ENCODE peak calls at places on chromosomes 7 and 10, in four cellular contexts. One of them, this sample, is unnamed.
A peak's percentile ranks its signal among the peaks of the same experiment; 100 is the strongest.

GRCh38 chr7:98470131-98470985 is 69.5 kb upstream of the BAIAP2L1 start:
- DNase-seq in choroid plexus epithelial cell: no peak
- DNase-seq in AG04449: no peak
- DNase-seq in cardiac muscle cell: peak; percentile 80
- DNase-seq in this sample: no peak

GRCh38 chr7:1956141-1956540 is 276.6 kb downstream of the MAD1L1 start:
- DNase-seq in choroid plexus epithelial cell: no peak
- DNase-seq in AG04449: no peak
- DNase-seq in cardiac muscle cell: no peak
- DNase-seq in this sample: no peak

GRCh38 chr10:124022066-124022465 is 71.3 kb downstream of the CHST15 start:
- DNase-seq in choroid plexus epithelial cell: peak; percentile 41
- DNase-seq in AG04449: no peak
- DNase-seq in cardiac muscle cell: no peak
- DNase-seq in this sample: no peak

GRCh38 chr10:70885485-70885884 is 2.9 kb downstream of the PCBD1 start:
- DNase-seq in choroid plexus epithelial cell: no peak
- DNase-seq in AG04449: no peak
- DNase-seq in cardiac muscle cell: no peak
- DNase-seq in this sample: no peak

GRCh38 chr10:119346063-119346835 is 138.9 kb downstream of the GRK5 start:
- DNase-seq in choroid plexus epithelial cell: peak; percentile 30
- DNase-seq in AG04449: no peak
- DNase-seq in cardiac muscle cell: no peak
- DNase-seq in this sample: no peak

GRCh38 chr7:110065112-110065511 is 1025.8 kb upstream of the LRRN3 start:
- DNase-seq in choroid plexus epithelial cell: no peak
- DNase-seq in AG04449: no peak
- DNase-seq in cardiac muscle cell: no peak
- DNase-seq in this sample: no peak

GRCh38 chr10:70114902-70115301 is 17.7 kb downstream of the AIFM2 start:
- DNase-seq in choroid plexus epithelial cell: no peak
- DNase-seq in AG04449: no peak
- DNase-seq in cardiac muscle cell: no peak
- DNase-seq in this sample: no peak

GRCh38 chr10:5089869-5090268 is 4.3 kb upstream of the AKR1C3 start:
- DNase-seq in choroid plexus epithelial cell: peak; percentile 58
- DNase-seq in AG04449: no peak
- DNase-seq in cardiac muscle cell: no peak
- DNase-seq in this sample: no peak

GRCh38 chr7:131249003-131249402 is 78.7 kb upstream of the MKLN1 start:
- DNase-seq in choroid plexus epithelial cell: peak; percentile 97
- DNase-seq in AG04449: peak; percentile 90
- DNase-seq in cardiac muscle cell: no peak
- DNase-seq in this sample: peak; percentile 90

GRCh38 chr10:129096340-129096984 is 370.6 kb upstream of the MGMT start:
- DNase-seq in choroid plexus epithelial cell: peak; percentile 93
- DNase-seq in AG04449: no peak
- DNase-seq in cardiac muscle cell: no peak
- DNase-seq in this sample: no peak

GRCh38 chr10:79982861-79983260 is 34.0 kb upstream of the SFTPD start:
- DNase-seq in choroid plexus epithelial cell: no peak
- DNase-seq in AG04449: no peak
- DNase-seq in cardiac muscle cell: no peak
- DNase-seq in this sample: no peak

GRCh38 chr10:42753507-42754154 is 29.0 kb upstream of the BMS1 start:
- DNase-seq in choroid plexus epithelial cell: no peak
- DNase-seq in AG04449: no peak
- DNase-seq in cardiac muscle cell: peak; percentile 0
- DNase-seq in this sample: no peak

GRCh38 chr10:34723746-34724145 is 91.3 kb downstream of the PARD3 start:
- DNase-seq in choroid plexus epithelial cell: peak; percentile 92
- DNase-seq in AG04449: no peak
- DNase-seq in cardiac muscle cell: peak; percentile 67
- DNase-seq in this sample: peak; percentile 48

GRCh38 chr7:52764502-52765169 is 270.8 kb upstream of the POM121L12 start:
- DNase-seq in choroid plexus epithelial cell: no peak
- DNase-seq in AG04449: no peak
- DNase-seq in cardiac muscle cell: no peak
- DNase-seq in this sample: no peak

GRCh38 chr7:82562716-82563404 is 119.3 kb upstream of the CACNA2D1 start:
- DNase-seq in choroid plexus epithelial cell: peak; percentile 87
- DNase-seq in AG04449: peak; percentile 37
- DNase-seq in cardiac muscle cell: no peak
- DNase-seq in this sample: peak; percentile 52

GRCh38 chr7:131562941-131563340 is 6.5 kb upstream of the PODXL start:
- DNase-seq in choroid plexus epithelial cell: no peak
- DNase-seq in AG04449: no peak
- DNase-seq in cardiac muscle cell: no peak
- DNase-seq in this sample: no peak

GRCh38 chr10:24722676-24723385 is 856 bp downstream of the ARHGAP21 start:
- DNase-seq in choroid plexus epithelial cell: peak; percentile 54
- DNase-seq in AG04449: no peak
- DNase-seq in cardiac muscle cell: peak; percentile 85
- DNase-seq in this sample: no peak

GRCh38 chr7:67564978-67565377 is 568.3 kb downstream of the TYW1 start:
- DNase-seq in choroid plexus epithelial cell: no peak
- DNase-seq in AG04449: no peak
- DNase-seq in cardiac muscle cell: no peak
- DNase-seq in this sample: no peak

GRCh38 chr7:2015251-2015871 is 217.4 kb downstream of the MAD1L1 start:
- DNase-seq in choroid plexus epithelial cell: no peak
- DNase-seq in AG04449: no peak
- DNase-seq in cardiac muscle cell: no peak
- DNase-seq in this sample: no peak

GRCh38 chr10:67452892-67453291 is 243.1 kb downstream of the CTNNA3 start:
- DNase-seq in choroid plexus epithelial cell: no peak
- DNase-seq in AG04449: no peak
- DNase-seq in cardiac muscle cell: peak; percentile 29
- DNase-seq in this sample: no peak

GRCh38 chr7:92621641-92622429 is 31.6 kb upstream of the FAM133B start:
- DNase-seq in choroid plexus epithelial cell: no peak
- DNase-seq in AG04449: no peak
- DNase-seq in cardiac muscle cell: no peak
- DNase-seq in this sample: no peak

GRCh38 chr7:655758-656157 is 70.7 kb upstream of the DNAAF5 start:
- DNase-seq in choroid plexus epithelial cell: no peak
- DNase-seq in AG04449: no peak
- DNase-seq in cardiac muscle cell: no peak
- DNase-seq in this sample: no peak

GRCh38 chr7:133815677-133816210 is 311.4 kb upstream of the LRGUK start:
- DNase-seq in choroid plexus epithelial cell: peak; percentile 31
- DNase-seq in AG04449: no peak
- DNase-seq in cardiac muscle cell: no peak
- DNase-seq in this sample: no peak

GRCh38 chr7:149809215-149809614 is 29.0 kb upstream of the ZNF862 start:
- DNase-seq in choroid plexus epithelial cell: no peak
- DNase-seq in AG04449: no peak
- DNase-seq in cardiac muscle cell: no peak
- DNase-seq in this sample: no peak

GRCh38 chr10:12556057-12556456 is 206.7 kb downstream of the CAMK1D start:
- DNase-seq in choroid plexus epithelial cell: no peak
- DNase-seq in AG04449: no peak
- DNase-seq in cardiac muscle cell: no peak
- DNase-seq in this sample: no peak

GRCh38 chr10:33556581-33556980 is 222.1 kb upstream of the NRP1 start:
- DNase-seq in choroid plexus epithelial cell: no peak
- DNase-seq in AG04449: no peak
- DNase-seq in cardiac muscle cell: peak; percentile 29
- DNase-seq in this sample: no peak

GRCh38 chr7:89780291-89780690 is 374.0 kb upstream of the STEAP1 start:
- DNase-seq in choroid plexus epithelial cell: no peak
- DNase-seq in AG04449: no peak
- DNase-seq in cardiac muscle cell: no peak
- DNase-seq in this sample: no peak

GRCh38 chr10:64648915-64649314 is 1127.7 kb downstream of the REEP3 start:
- DNase-seq in choroid plexus epithelial cell: no peak
- DNase-seq in AG04449: no peak
- DNase-seq in cardiac muscle cell: peak; percentile 49
- DNase-seq in this sample: no peak

GRCh38 chr7:79452032-79452494 is 1.4 kb downstream of the MAGI2 start:
- DNase-seq in choroid plexus epithelial cell: peak; percentile 89
- DNase-seq in AG04449: no peak
- DNase-seq in cardiac muscle cell: peak; percentile 91
- DNase-seq in this sample: no peak

GRCh38 chr7:101156866-101157589 is 2.8 kb downstream of the AP1S1 start:
- DNase-seq in choroid plexus epithelial cell: no peak
- DNase-seq in AG04449: no peak
- DNase-seq in cardiac muscle cell: no peak
- DNase-seq in this sample: no peak

GRCh38 chr10:1040133-1040532 is 8.8 kb downstream of the IDI1 start:
- DNase-seq in choroid plexus epithelial cell: no peak
- DNase-seq in AG04449: no peak
- DNase-seq in cardiac muscle cell: no peak
- DNase-seq in this sample: no peak

GRCh38 chr7:26397786-26398435 is 106.2 kb downstream of the SNX10 start:
- DNase-seq in choroid plexus epithelial cell: no peak
- DNase-seq in AG04449: no peak
- DNase-seq in cardiac muscle cell: peak; percentile 44
- DNase-seq in this sample: no peak

GRCh38 chr10:72291019-72291532 is 17.4 kb downstream of the DDIT4 start:
- DNase-seq in choroid plexus epithelial cell: no peak
- DNase-seq in AG04449: no peak
- DNase-seq in cardiac muscle cell: no peak
- DNase-seq in this sample: no peak

GRCh38 chr10:7302393-7303054 is 108.3 kb downstream of the SFMBT2 start:
- DNase-seq in choroid plexus epithelial cell: no peak
- DNase-seq in AG04449: no peak
- DNase-seq in cardiac muscle cell: no peak
- DNase-seq in this sample: no peak

GRCh38 chr10:101229275-101230184 is at the start of gene LBX1:
- DNase-seq in choroid plexus epithelial cell: no peak
- DNase-seq in AG04449: no peak
- DNase-seq in cardiac muscle cell: no peak
- DNase-seq in this sample: no peak

GRCh38 chr7:44083796-44084195 is 1.5 kb upstream of the POLM start:
- DNase-seq in choroid plexus epithelial cell: no peak
- DNase-seq in AG04449: no peak
- DNase-seq in cardiac muscle cell: no peak
- DNase-seq in this sample: no peak

GRCh38 chr7:44085549-44085948 is 3.2 kb upstream of the POLM start:
- DNase-seq in choroid plexus epithelial cell: no peak
- DNase-seq in AG04449: no peak
- DNase-seq in cardiac muscle cell: no peak
- DNase-seq in this sample: no peak

GRCh38 chr7:44086627-44087026 is 4.3 kb upstream of the POLM start:
- DNase-seq in choroid plexus epithelial cell: no peak
- DNase-seq in AG04449: no peak
- DNase-seq in cardiac muscle cell: no peak
- DNase-seq in this sample: no peak

GRCh38 chr7:44082541-44083207 is 344 bp upstream of the POLM start:
- DNase-seq in choroid plexus epithelial cell: peak; percentile 99
- DNase-seq in AG04449: peak; percentile 93
- DNase-seq in cardiac muscle cell: peak; percentile 100
- DNase-seq in this sample: peak; percentile 95

DNA sequence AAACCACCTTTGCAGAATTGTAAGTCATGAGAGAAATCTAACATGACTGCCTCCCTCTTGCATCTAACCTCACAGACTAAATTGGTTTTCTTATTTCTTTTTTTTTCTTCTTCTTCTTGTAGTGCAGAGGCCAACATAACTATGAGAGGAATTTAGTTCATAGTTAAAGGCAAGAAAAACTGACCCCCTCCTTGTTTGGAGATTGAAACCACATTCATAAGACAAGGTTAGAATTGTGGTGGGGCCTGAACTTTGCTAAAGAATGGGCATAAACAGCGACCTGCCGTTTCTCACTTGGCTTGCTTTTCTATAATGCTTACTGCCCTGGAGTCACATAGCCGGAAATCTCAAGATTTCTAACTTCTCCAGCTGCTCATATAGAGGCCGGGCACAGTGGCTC is 2.4 kb upstream of the POLM start:
- DNase-seq in choroid plexus epithelial cell: peak; percentile 88
- DNase-seq in AG04449: no peak
- DNase-seq in cardiac muscle cell: no peak
- DNase-seq in this sample: peak; percentile 60
- TF ChIP-seq CTCF in choroid plexus epithelial cell: no peak
- TF ChIP-seq CTCF in AG04449: no peak
- TF ChIP-seq CTCF in cardiac muscle cell: no peak
- TF ChIP-seq CTCF in this sample: no peak

GRCh38 chr10:84365339-84365881 is 37.0 kb downstream of the CCSER2 start:
- DNase-seq in choroid plexus epithelial cell: no peak
- DNase-seq in AG04449: no peak
- DNase-seq in cardiac muscle cell: no peak
- DNase-seq in this sample: no peak
- H3K4me3 ChIP-seq in choroid plexus epithelial cell: no peak overlapping the region
- H3K4me3 ChIP-seq in AG04449: no peak overlapping the region
- H3K4me3 ChIP-seq in cardiac muscle cell: no peak overlapping the region
- H3K4me3 ChIP-seq in this sample: no peak overlapping the region

GRCh38 chr7:47470567-47471357 is 111.1 kb downstream of the TNS3 start:
- DNase-seq in choroid plexus epithelial cell: no peak
- DNase-seq in AG04449: no peak
- DNase-seq in cardiac muscle cell: no peak
- DNase-seq in this sample: no peak
- TF ChIP-seq CTCF in choroid plexus epithelial cell: no peak
- TF ChIP-seq CTCF in AG04449: no peak
- TF ChIP-seq CTCF in cardiac muscle cell: no peak
- TF ChIP-seq CTCF in this sample: no peak

DNA sequence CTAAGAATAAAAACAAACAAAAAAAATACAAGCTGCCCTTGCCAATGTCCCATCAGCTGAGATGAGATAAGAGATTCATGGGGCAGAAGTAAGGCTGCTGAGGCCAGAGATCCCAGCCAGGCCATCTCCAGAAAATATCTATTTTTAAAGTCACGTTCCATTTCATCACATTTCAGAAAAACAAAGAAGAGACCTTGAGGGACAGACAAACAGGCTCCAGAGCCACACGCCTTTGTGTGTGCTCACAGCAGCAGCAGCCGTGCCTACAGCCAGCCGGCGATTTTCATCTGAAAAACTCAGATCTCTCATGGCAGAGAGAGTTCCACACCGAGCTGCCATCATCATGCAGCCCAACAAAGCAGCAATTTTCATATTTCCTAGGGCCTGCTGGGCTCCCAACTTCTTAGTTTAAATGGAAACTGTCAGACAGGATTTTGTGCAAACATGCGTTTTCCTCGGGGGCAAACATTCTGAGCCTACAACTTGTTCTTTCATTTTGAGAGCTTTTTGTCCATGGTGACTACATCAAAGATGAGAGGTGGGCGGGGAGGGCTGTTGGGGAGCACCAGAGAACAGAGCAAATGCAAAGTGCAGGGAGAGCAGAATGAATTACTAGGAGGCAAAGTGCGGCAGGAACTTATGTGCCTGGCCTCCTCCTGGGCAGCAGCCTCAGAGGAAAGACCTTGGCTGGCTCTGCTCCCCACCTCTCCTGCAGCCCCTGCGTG is 38.8 kb downstream of the DLG5 start:
- DNase-seq in choroid plexus epithelial cell: peak; percentile 23
- DNase-seq in AG04449: no peak
- DNase-seq in cardiac muscle cell: no peak
- DNase-seq in this sample: no peak
- H3K4me3 ChIP-seq in choroid plexus epithelial cell: peak overlapping the region; percentile 27
- H3K4me3 ChIP-seq in AG04449: no peak overlapping the region
- H3K4me3 ChIP-seq in cardiac muscle cell: no peak overlapping the region
- H3K4me3 ChIP-seq in this sample: no peak overlapping the region